ENCODE peak calls at places on chromosomes 2 and 18, in nine cellular contexts. One of them, this sample, is unnamed.

GRCh38 chr2:222320441-222321395 is 21.9 kb upstream of the PAX3 start:
- DNase-seq in SW 1271: no peak
- DNase-seq in CD4-positive, alpha-beta T cell: no peak
- DNase-seq in naive thymus-derived CD8-positive, alpha-beta T cell: no peak
- DNase-seq in stimulated activated effector memory CD8-positive, alpha-beta T cell treated with anti-CD3 and anti-CD28 coated beads, Interleukin-12 subunit alpha, Interleukin-12 subunit beta, amount 100 ng/mL, for 72 hours: no peak
- DNase-seq in activated CD8-positive, alpha-beta memory T cell treated with anti-CD3 and anti-CD28 coated beads for 1 hour: no peak
- DNase-seq in iPS DF 6.9: no peak
- DNase-seq in stimulated activated CD4-positive, alpha-beta T cell treated with anti-CD3 and anti-CD28 coated beads, Interleukin-2, amount 100 ng/mL, for 24 hours: no peak
- DNase-seq in GOT3: no peak
- DNase-seq in this sample: no peak

GRCh38 chr18:27615345-27615844 is 430.3 kb upstream of the CHST9 start:
- DNase-seq in stimulated activated effector memory CD8-positive, alpha-beta T cell treated with anti-CD3 and anti-CD28 coated beads, Interleukin-12 subunit alpha, Interleukin-12 subunit beta, amount 100 ng/mL, for 72 hours: no peak
- DNase-seq in activated CD8-positive, alpha-beta memory T cell treated with anti-CD3 and anti-CD28 coated beads for 1 hour: no peak
- DNase-seq in SW 1271: no peak
- DNase-seq in iPS DF 6.9: no peak
- DNase-seq in stimulated activated CD4-positive, alpha-beta T cell treated with anti-CD3 and anti-CD28 coated beads, Interleukin-2, amount 100 ng/mL, for 24 hours: no peak
- DNase-seq in CD4-positive, alpha-beta T cell: no peak
- DNase-seq in naive thymus-derived CD8-positive, alpha-beta T cell: no peak
- DNase-seq in GOT3: no peak
- DNase-seq in this sample: no peak

GRCh38 chr2:112813043-112813966 is 23.3 kb downstream of the IL1B start:
- DNase-seq in activated CD8-positive, alpha-beta memory T cell treated with anti-CD3 and anti-CD28 coated beads for 1 hour: no peak
- DNase-seq in CD4-positive, alpha-beta T cell: no peak
- DNase-seq in SW 1271: no peak
- DNase-seq in iPS DF 6.9: no peak
- DNase-seq in stimulated activated effector memory CD8-positive, alpha-beta T cell treated with anti-CD3 and anti-CD28 coated beads, Interleukin-12 subunit alpha, Interleukin-12 subunit beta, amount 100 ng/mL, for 72 hours: no peak
- DNase-seq in naive thymus-derived CD8-positive, alpha-beta T cell: no peak
- DNase-seq in GOT3: no peak
- DNase-seq in stimulated activated CD4-positive, alpha-beta T cell treated with anti-CD3 and anti-CD28 coated beads, Interleukin-2, amount 100 ng/mL, for 24 hours: no peak
- DNase-seq in this sample: no peak

GRCh38 chr2:32135409-32135808 is 30.3 kb upstream of the SLC30A6 start:
- DNase-seq in stimulated activated effector memory CD8-positive, alpha-beta T cell treated with anti-CD3 and anti-CD28 coated beads, Interleukin-12 subunit alpha, Interleukin-12 subunit beta, amount 100 ng/mL, for 72 hours: no peak
- DNase-seq in CD4-positive, alpha-beta T cell: no peak
- DNase-seq in iPS DF 6.9: no peak
- DNase-seq in stimulated activated CD4-positive, alpha-beta T cell treated with anti-CD3 and anti-CD28 coated beads, Interleukin-2, amount 100 ng/mL, for 24 hours: no peak
- DNase-seq in SW 1271: peak
- DNase-seq in activated CD8-positive, alpha-beta memory T cell treated with anti-CD3 and anti-CD28 coated beads for 1 hour: no peak
- DNase-seq in naive thymus-derived CD8-positive, alpha-beta T cell: no peak
- DNase-seq in GOT3: no peak
- DNase-seq in this sample: no peak

GRCh38 chr2:224195954-224196571 is 157.0 kb upstream of the SERPINE2 start:
- DNase-seq in stimulated activated CD4-positive, alpha-beta T cell treated with anti-CD3 and anti-CD28 coated beads, Interleukin-2, amount 100 ng/mL, for 24 hours: no peak
- DNase-seq in SW 1271: no peak
- DNase-seq in iPS DF 6.9: no peak
- DNase-seq in activated CD8-positive, alpha-beta memory T cell treated with anti-CD3 and anti-CD28 coated beads for 1 hour: no peak
- DNase-seq in GOT3: no peak
- DNase-seq in naive thymus-derived CD8-positive, alpha-beta T cell: no peak
- DNase-seq in stimulated activated effector memory CD8-positive, alpha-beta T cell treated with anti-CD3 and anti-CD28 coated beads, Interleukin-12 subunit alpha, Interleukin-12 subunit beta, amount 100 ng/mL, for 72 hours: no peak
- DNase-seq in CD4-positive, alpha-beta T cell: no peak
- DNase-seq in this sample: no peak

GRCh38 chr2:157751462-157752058 is 122.9 kb upstream of the ACVR1C start:
- DNase-seq in iPS DF 6.9: no peak
- DNase-seq in CD4-positive, alpha-beta T cell: peak
- DNase-seq in GOT3: no peak
- DNase-seq in activated CD8-positive, alpha-beta memory T cell treated with anti-CD3 and anti-CD28 coated beads for 1 hour: no peak
- DNase-seq in SW 1271: no peak
- DNase-seq in stimulated activated CD4-positive, alpha-beta T cell treated with anti-CD3 and anti-CD28 coated beads, Interleukin-2, amount 100 ng/mL, for 24 hours: peak
- DNase-seq in stimulated activated effector memory CD8-positive, alpha-beta T cell treated with anti-CD3 and anti-CD28 coated beads, Interleukin-12 subunit alpha, Interleukin-12 subunit beta, amount 100 ng/mL, for 72 hours: no peak
- DNase-seq in naive thymus-derived CD8-positive, alpha-beta T cell: peak
- DNase-seq in this sample: no peak

GRCh38 chr2:121343191-121343590 is 58.2 kb upstream of the TFCP2L1 start:
- DNase-seq in naive thymus-derived CD8-positive, alpha-beta T cell: no peak
- DNase-seq in SW 1271: no peak
- DNase-seq in stimulated activated CD4-positive, alpha-beta T cell treated with anti-CD3 and anti-CD28 coated beads, Interleukin-2, amount 100 ng/mL, for 24 hours: no peak
- DNase-seq in stimulated activated effector memory CD8-positive, alpha-beta T cell treated with anti-CD3 and anti-CD28 coated beads, Interleukin-12 subunit alpha, Interleukin-12 subunit beta, amount 100 ng/mL, for 72 hours: no peak
- DNase-seq in GOT3: no peak
- DNase-seq in iPS DF 6.9: no peak
- DNase-seq in activated CD8-positive, alpha-beta memory T cell treated with anti-CD3 and anti-CD28 coated beads for 1 hour: no peak
- DNase-seq in CD4-positive, alpha-beta T cell: no peak
- DNase-seq in this sample: no peak

GRCh38 chr2:197198890-197199289 is 111.7 kb downstream of the ANKRD44 start:
- DNase-seq in iPS DF 6.9: no peak
- DNase-seq in stimulated activated CD4-positive, alpha-beta T cell treated with anti-CD3 and anti-CD28 coated beads, Interleukin-2, amount 100 ng/mL, for 24 hours: peak
- DNase-seq in stimulated activated effector memory CD8-positive, alpha-beta T cell treated with anti-CD3 and anti-CD28 coated beads, Interleukin-12 subunit alpha, Interleukin-12 subunit beta, amount 100 ng/mL, for 72 hours: peak
- DNase-seq in SW 1271: no peak
- DNase-seq in naive thymus-derived CD8-positive, alpha-beta T cell: peak
- DNase-seq in CD4-positive, alpha-beta T cell: peak
- DNase-seq in activated CD8-positive, alpha-beta memory T cell treated with anti-CD3 and anti-CD28 coated beads for 1 hour: peak
- DNase-seq in GOT3: no peak
- DNase-seq in this sample: no peak

GRCh38 chr2:138641277-138641676 is 138.9 kb downstream of the NXPH2 start:
- DNase-seq in stimulated activated CD4-positive, alpha-beta T cell treated with anti-CD3 and anti-CD28 coated beads, Interleukin-2, amount 100 ng/mL, for 24 hours: no peak
- DNase-seq in activated CD8-positive, alpha-beta memory T cell treated with anti-CD3 and anti-CD28 coated beads for 1 hour: no peak
- DNase-seq in GOT3: no peak
- DNase-seq in CD4-positive, alpha-beta T cell: no peak
- DNase-seq in stimulated activated effector memory CD8-positive, alpha-beta T cell treated with anti-CD3 and anti-CD28 coated beads, Interleukin-12 subunit alpha, Interleukin-12 subunit beta, amount 100 ng/mL, for 72 hours: no peak
- DNase-seq in iPS DF 6.9: no peak
- DNase-seq in naive thymus-derived CD8-positive, alpha-beta T cell: no peak
- DNase-seq in SW 1271: no peak
- DNase-seq in this sample: no peak

GRCh38 chr2:177818412-177818811 is 254.2 kb downstream of the PDE11A start:
- DNase-seq in stimulated activated effector memory CD8-positive, alpha-beta T cell treated with anti-CD3 and anti-CD28 coated beads, Interleukin-12 subunit alpha, Interleukin-12 subunit beta, amount 100 ng/mL, for 72 hours: no peak
- DNase-seq in activated CD8-positive, alpha-beta memory T cell treated with anti-CD3 and anti-CD28 coated beads for 1 hour: no peak
- DNase-seq in SW 1271: no peak
- DNase-seq in stimulated activated CD4-positive, alpha-beta T cell treated with anti-CD3 and anti-CD28 coated beads, Interleukin-2, amount 100 ng/mL, for 24 hours: no peak
- DNase-seq in naive thymus-derived CD8-positive, alpha-beta T cell: no peak
- DNase-seq in CD4-positive, alpha-beta T cell: no peak
- DNase-seq in iPS DF 6.9: no peak
- DNase-seq in GOT3: no peak
- DNase-seq in this sample: no peak

GRCh38 chr18:31400191-31400590 is 23.6 kb downstream of the DSG4 start:
- DNase-seq in stimulated activated effector memory CD8-positive, alpha-beta T cell treated with anti-CD3 and anti-CD28 coated beads, Interleukin-12 subunit alpha, Interleukin-12 subunit beta, amount 100 ng/mL, for 72 hours: no peak
- DNase-seq in naive thymus-derived CD8-positive, alpha-beta T cell: no peak
- DNase-seq in stimulated activated CD4-positive, alpha-beta T cell treated with anti-CD3 and anti-CD28 coated beads, Interleukin-2, amount 100 ng/mL, for 24 hours: no peak
- DNase-seq in activated CD8-positive, alpha-beta memory T cell treated with anti-CD3 and anti-CD28 coated beads for 1 hour: no peak
- DNase-seq in GOT3: no peak
- DNase-seq in iPS DF 6.9: no peak
- DNase-seq in CD4-positive, alpha-beta T cell: no peak
- DNase-seq in SW 1271: no peak
- DNase-seq in this sample: no peak

GRCh38 chr2:88187038-88187676 is 17.0 kb downstream of the THNSL2 start:
- DNase-seq in stimulated activated effector memory CD8-positive, alpha-beta T cell treated with anti-CD3 and anti-CD28 coated beads, Interleukin-12 subunit alpha, Interleukin-12 subunit beta, amount 100 ng/mL, for 72 hours: no peak
- DNase-seq in naive thymus-derived CD8-positive, alpha-beta T cell: no peak
- DNase-seq in activated CD8-positive, alpha-beta memory T cell treated with anti-CD3 and anti-CD28 coated beads for 1 hour: no peak
- DNase-seq in stimulated activated CD4-positive, alpha-beta T cell treated with anti-CD3 and anti-CD28 coated beads, Interleukin-2, amount 100 ng/mL, for 24 hours: peak
- DNase-seq in GOT3: no peak
- DNase-seq in iPS DF 6.9: peak
- DNase-seq in CD4-positive, alpha-beta T cell: no peak
- DNase-seq in SW 1271: no peak
- DNase-seq in this sample: peak

GRCh38 chr2:239625106-239625845 is 224.5 kb upstream of the HDAC4 start:
- DNase-seq in CD4-positive, alpha-beta T cell: no peak
- DNase-seq in activated CD8-positive, alpha-beta memory T cell treated with anti-CD3 and anti-CD28 coated beads for 1 hour: no peak
- DNase-seq in stimulated activated effector memory CD8-positive, alpha-beta T cell treated with anti-CD3 and anti-CD28 coated beads, Interleukin-12 subunit alpha, Interleukin-12 subunit beta, amount 100 ng/mL, for 72 hours: no peak
- DNase-seq in stimulated activated CD4-positive, alpha-beta T cell treated with anti-CD3 and anti-CD28 coated beads, Interleukin-2, amount 100 ng/mL, for 24 hours: no peak
- DNase-seq in GOT3: no peak
- DNase-seq in SW 1271: no peak
- DNase-seq in iPS DF 6.9: no peak
- DNase-seq in naive thymus-derived CD8-positive, alpha-beta T cell: no peak
- DNase-seq in this sample: no peak

GRCh38 chr2:116718451-116718850 is 1096.0 kb upstream of the DDX18 start:
- DNase-seq in naive thymus-derived CD8-positive, alpha-beta T cell: no peak
- DNase-seq in iPS DF 6.9: no peak
- DNase-seq in stimulated activated effector memory CD8-positive, alpha-beta T cell treated with anti-CD3 and anti-CD28 coated beads, Interleukin-12 subunit alpha, Interleukin-12 subunit beta, amount 100 ng/mL, for 72 hours: no peak
- DNase-seq in activated CD8-positive, alpha-beta memory T cell treated with anti-CD3 and anti-CD28 coated beads for 1 hour: no peak
- DNase-seq in CD4-positive, alpha-beta T cell: no peak
- DNase-seq in stimulated activated CD4-positive, alpha-beta T cell treated with anti-CD3 and anti-CD28 coated beads, Interleukin-2, amount 100 ng/mL, for 24 hours: no peak
- DNase-seq in GOT3: no peak
- DNase-seq in SW 1271: no peak
- DNase-seq in this sample: no peak

GRCh38 chr2:102005989-102006885 is 14.5 kb downstream of the IL1R2 start:
- DNase-seq in stimulated activated CD4-positive, alpha-beta T cell treated with anti-CD3 and anti-CD28 coated beads, Interleukin-2, amount 100 ng/mL, for 24 hours: peak
- DNase-seq in iPS DF 6.9: peak
- DNase-seq in SW 1271: no peak
- DNase-seq in naive thymus-derived CD8-positive, alpha-beta T cell: no peak
- DNase-seq in activated CD8-positive, alpha-beta memory T cell treated with anti-CD3 and anti-CD28 coated beads for 1 hour: no peak
- DNase-seq in GOT3: no peak
- DNase-seq in CD4-positive, alpha-beta T cell: peak
- DNase-seq in stimulated activated effector memory CD8-positive, alpha-beta T cell treated with anti-CD3 and anti-CD28 coated beads, Interleukin-12 subunit alpha, Interleukin-12 subunit beta, amount 100 ng/mL, for 72 hours: peak
- DNase-seq in this sample: peak

GRCh38 chr2:120344991-120345975 is 653 bp upstream of the INHBB start:
- DNase-seq in iPS DF 6.9: no peak
- DNase-seq in naive thymus-derived CD8-positive, alpha-beta T cell: no peak
- DNase-seq in stimulated activated effector memory CD8-positive, alpha-beta T cell treated with anti-CD3 and anti-CD28 coated beads, Interleukin-12 subunit alpha, Interleukin-12 subunit beta, amount 100 ng/mL, for 72 hours: peak
- DNase-seq in activated CD8-positive, alpha-beta memory T cell treated with anti-CD3 and anti-CD28 coated beads for 1 hour: no peak
- DNase-seq in stimulated activated CD4-positive, alpha-beta T cell treated with anti-CD3 and anti-CD28 coated beads, Interleukin-2, amount 100 ng/mL, for 24 hours: no peak
- DNase-seq in GOT3: peak
- DNase-seq in CD4-positive, alpha-beta T cell: no peak
- DNase-seq in SW 1271: no peak
- DNase-seq in this sample: no peak

GRCh38 chr2:142104134-142104758 is 26.6 kb downstream of the LRP1B start:
- DNase-seq in naive thymus-derived CD8-positive, alpha-beta T cell: no peak
- DNase-seq in stimulated activated CD4-positive, alpha-beta T cell treated with anti-CD3 and anti-CD28 coated beads, Interleukin-2, amount 100 ng/mL, for 24 hours: no peak
- DNase-seq in activated CD8-positive, alpha-beta memory T cell treated with anti-CD3 and anti-CD28 coated beads for 1 hour: no peak
- DNase-seq in SW 1271: no peak
- DNase-seq in stimulated activated effector memory CD8-positive, alpha-beta T cell treated with anti-CD3 and anti-CD28 coated beads, Interleukin-12 subunit alpha, Interleukin-12 subunit beta, amount 100 ng/mL, for 72 hours: no peak
- DNase-seq in CD4-positive, alpha-beta T cell: no peak
- DNase-seq in GOT3: no peak
- DNase-seq in iPS DF 6.9: no peak
- DNase-seq in this sample: no peak

GRCh38 chr2:27040282-27040681 is 7.5 kb downstream of the TMEM214 start:
- DNase-seq in iPS DF 6.9: no peak
- DNase-seq in SW 1271: no peak
- DNase-seq in GOT3: no peak
- DNase-seq in stimulated activated effector memory CD8-positive, alpha-beta T cell treated with anti-CD3 and anti-CD28 coated beads, Interleukin-12 subunit alpha, Interleukin-12 subunit beta, amount 100 ng/mL, for 72 hours: no peak
- DNase-seq in CD4-positive, alpha-beta T cell: no peak
- DNase-seq in activated CD8-positive, alpha-beta memory T cell treated with anti-CD3 and anti-CD28 coated beads for 1 hour: no peak
- DNase-seq in naive thymus-derived CD8-positive, alpha-beta T cell: no peak
- DNase-seq in stimulated activated CD4-positive, alpha-beta T cell treated with anti-CD3 and anti-CD28 coated beads, Interleukin-2, amount 100 ng/mL, for 24 hours: no peak
- DNase-seq in this sample: no peak

GRCh38 chr2:85642725-85643124 is 25.3 kb downstream of the SFTPB start:
- DNase-seq in iPS DF 6.9: no peak
- DNase-seq in GOT3: no peak
- DNase-seq in CD4-positive, alpha-beta T cell: no peak
- DNase-seq in activated CD8-positive, alpha-beta memory T cell treated with anti-CD3 and anti-CD28 coated beads for 1 hour: no peak
- DNase-seq in SW 1271: no peak
- DNase-seq in stimulated activated effector memory CD8-positive, alpha-beta T cell treated with anti-CD3 and anti-CD28 coated beads, Interleukin-12 subunit alpha, Interleukin-12 subunit beta, amount 100 ng/mL, for 72 hours: no peak
- DNase-seq in stimulated activated CD4-positive, alpha-beta T cell treated with anti-CD3 and anti-CD28 coated beads, Interleukin-2, amount 100 ng/mL, for 24 hours: no peak
- DNase-seq in naive thymus-derived CD8-positive, alpha-beta T cell: no peak
- DNase-seq in this sample: no peak

GRCh38 chr18:9740076-9740475 is 32.0 kb downstream of the RAB31 start:
- DNase-seq in stimulated activated effector memory CD8-positive, alpha-beta T cell treated with anti-CD3 and anti-CD28 coated beads, Interleukin-12 subunit alpha, Interleukin-12 subunit beta, amount 100 ng/mL, for 72 hours: no peak
- DNase-seq in stimulated activated CD4-positive, alpha-beta T cell treated with anti-CD3 and anti-CD28 coated beads, Interleukin-2, amount 100 ng/mL, for 24 hours: no peak
- DNase-seq in iPS DF 6.9: no peak
- DNase-seq in activated CD8-positive, alpha-beta memory T cell treated with anti-CD3 and anti-CD28 coated beads for 1 hour: no peak
- DNase-seq in SW 1271: no peak
- DNase-seq in naive thymus-derived CD8-positive, alpha-beta T cell: no peak
- DNase-seq in GOT3: no peak
- DNase-seq in CD4-positive, alpha-beta T cell: no peak
- DNase-seq in this sample: no peak

GRCh38 chr18:58865009-58865345 is 300 bp downstream of the ZNF532 start:
- DNase-seq in activated CD8-positive, alpha-beta memory T cell treated with anti-CD3 and anti-CD28 coated beads for 1 hour: no peak
- DNase-seq in naive thymus-derived CD8-positive, alpha-beta T cell: no peak
- DNase-seq in stimulated activated CD4-positive, alpha-beta T cell treated with anti-CD3 and anti-CD28 coated beads, Interleukin-2, amount 100 ng/mL, for 24 hours: no peak
- DNase-seq in CD4-positive, alpha-beta T cell: no peak
- DNase-seq in iPS DF 6.9: no peak
- DNase-seq in stimulated activated effector memory CD8-positive, alpha-beta T cell treated with anti-CD3 and anti-CD28 coated beads, Interleukin-12 subunit alpha, Interleukin-12 subunit beta, amount 100 ng/mL, for 72 hours: no peak
- DNase-seq in SW 1271: no peak
- DNase-seq in GOT3: no peak
- DNase-seq in this sample: no peak

GRCh38 chr2:167718560-167718959 is 528.8 kb downstream of the STK39 start:
- DNase-seq in iPS DF 6.9: no peak
- DNase-seq in GOT3: no peak
- DNase-seq in activated CD8-positive, alpha-beta memory T cell treated with anti-CD3 and anti-CD28 coated beads for 1 hour: no peak
- DNase-seq in stimulated activated effector memory CD8-positive, alpha-beta T cell treated with anti-CD3 and anti-CD28 coated beads, Interleukin-12 subunit alpha, Interleukin-12 subunit beta, amount 100 ng/mL, for 72 hours: no peak
- DNase-seq in SW 1271: no peak
- DNase-seq in CD4-positive, alpha-beta T cell: no peak
- DNase-seq in naive thymus-derived CD8-positive, alpha-beta T cell: no peak
- DNase-seq in stimulated activated CD4-positive, alpha-beta T cell treated with anti-CD3 and anti-CD28 coated beads, Interleukin-2, amount 100 ng/mL, for 24 hours: no peak
- DNase-seq in this sample: no peak

GRCh38 chr2:73852020-73852419 is 23.3 kb downstream of the STAMBP start:
- DNase-seq in naive thymus-derived CD8-positive, alpha-beta T cell: no peak
- DNase-seq in stimulated activated CD4-positive, alpha-beta T cell treated with anti-CD3 and anti-CD28 coated beads, Interleukin-2, amount 100 ng/mL, for 24 hours: no peak
- DNase-seq in SW 1271: peak
- DNase-seq in iPS DF 6.9: no peak
- DNase-seq in GOT3: no peak
- DNase-seq in CD4-positive, alpha-beta T cell: no peak
- DNase-seq in stimulated activated effector memory CD8-positive, alpha-beta T cell treated with anti-CD3 and anti-CD28 coated beads, Interleukin-12 subunit alpha, Interleukin-12 subunit beta, amount 100 ng/mL, for 72 hours: no peak
- DNase-seq in activated CD8-positive, alpha-beta memory T cell treated with anti-CD3 and anti-CD28 coated beads for 1 hour: no peak
- DNase-seq in this sample: no peak

GRCh38 chr18:44229693-44230108 is 451.0 kb upstream of the SETBP1 start:
- DNase-seq in SW 1271: no peak
- DNase-seq in CD4-positive, alpha-beta T cell: no peak
- DNase-seq in stimulated activated effector memory CD8-positive, alpha-beta T cell treated with anti-CD3 and anti-CD28 coated beads, Interleukin-12 subunit alpha, Interleukin-12 subunit beta, amount 100 ng/mL, for 72 hours: no peak
- DNase-seq in naive thymus-derived CD8-positive, alpha-beta T cell: no peak
- DNase-seq in activated CD8-positive, alpha-beta memory T cell treated with anti-CD3 and anti-CD28 coated beads for 1 hour: no peak
- DNase-seq in GOT3: no peak
- DNase-seq in stimulated activated CD4-positive, alpha-beta T cell treated with anti-CD3 and anti-CD28 coated beads, Interleukin-2, amount 100 ng/mL, for 24 hours: no peak
- DNase-seq in iPS DF 6.9: no peak
- DNase-seq in this sample: no peak

GRCh38 chr18:37456873-37457272 is 108.7 kb downstream of the CELF4 start:
- DNase-seq in stimulated activated effector memory CD8-positive, alpha-beta T cell treated with anti-CD3 and anti-CD28 coated beads, Interleukin-12 subunit alpha, Interleukin-12 subunit beta, amount 100 ng/mL, for 72 hours: no peak
- DNase-seq in SW 1271: no peak
- DNase-seq in iPS DF 6.9: no peak
- DNase-seq in CD4-positive, alpha-beta T cell: no peak
- DNase-seq in GOT3: no peak
- DNase-seq in stimulated activated CD4-positive, alpha-beta T cell treated with anti-CD3 and anti-CD28 coated beads, Interleukin-2, amount 100 ng/mL, for 24 hours: no peak
- DNase-seq in naive thymus-derived CD8-positive, alpha-beta T cell: no peak
- DNase-seq in activated CD8-positive, alpha-beta memory T cell treated with anti-CD3 and anti-CD28 coated beads for 1 hour: no peak
- DNase-seq in this sample: no peak

GRCh38 chr2:215793747-215794595 is 219.4 kb downstream of the MREG start:
- DNase-seq in naive thymus-derived CD8-positive, alpha-beta T cell: no peak
- DNase-seq in stimulated activated CD4-positive, alpha-beta T cell treated with anti-CD3 and anti-CD28 coated beads, Interleukin-2, amount 100 ng/mL, for 24 hours: no peak
- DNase-seq in GOT3: no peak
- DNase-seq in stimulated activated effector memory CD8-positive, alpha-beta T cell treated with anti-CD3 and anti-CD28 coated beads, Interleukin-12 subunit alpha, Interleukin-12 subunit beta, amount 100 ng/mL, for 72 hours: no peak
- DNase-seq in activated CD8-positive, alpha-beta memory T cell treated with anti-CD3 and anti-CD28 coated beads for 1 hour: no peak
- DNase-seq in SW 1271: no peak
- DNase-seq in iPS DF 6.9: no peak
- DNase-seq in CD4-positive, alpha-beta T cell: no peak
- DNase-seq in this sample: no peak